ENCODE peak calls at places on chromosomes 11 and 22, in five cellular contexts. S is HEK293T, K is HepG2, G is GM12878, N is NT2/D1. H is an unnamed sample.

GRCh38 chr11:124788521-124788920 is 11.7 kb downstream of the MSANTD2 start:
- DNase-seq in S (no peak), K (no peak), G (no peak), N (no peak), H (no peak)

GRCh38 chr11:62358273-62358672 is 21.0 kb downstream of the ASRGL1 start:
- DNase-seq in S (no peak), K (no peak), G (no peak), N (no peak), H (no peak)

GRCh38 chr22:44409211-44409648 is 88.8 kb downstream of the RTL6 start:
- DNase-seq in S (no peak), K (no peak), G (no peak), N (no peak), H (no peak)

GRCh38 chr22:41910050-41910598 is 4.8 kb downstream of the SHISA8 start:
- DNase-seq in S (no peak), K (no peak), G (no peak), N (no peak), H (peak)

GRCh38 chr11:6233984-6234313 is 487 bp downstream of the FHIP1B start:
- DNase-seq in S (no peak), K (no peak), G (no peak), N (no peak), H (no peak)

GRCh38 chr11:73322986-73323306 is 14.9 kb downstream of the ARHGEF17 start:
- DNase-seq in S (no peak), K (no peak), G (no peak), N (no peak), H (no peak)

GRCh38 chr22:20777420-20778177 is 3.7 kb downstream of the SERPIND1 start:
- DNase-seq in S (no peak), K (peak), G (no peak), N (no peak), H (no peak)

GRCh38 chr11:15667127-15667725 is 552.5 kb downstream of the INSC start:
- DNase-seq in S (no peak), K (no peak), G (no peak), N (no peak), H (no peak)

GRCh38 chr22:28604961-28605360 is 74.7 kb downstream of the TTC28 start:
- DNase-seq in S (no peak), K (no peak), G (no peak), N (no peak), H (no peak)

GRCh38 chr11:44658451-44658850 is 68.3 kb upstream of the TSPAN18 start:
- DNase-seq in S (peak), K (no peak), G (no peak), N (no peak), H (no peak)

GRCh38 chr11:78564037-78564888 is 10.4 kb downstream of the NARS2 start:
- DNase-seq in S (peak), K (peak), G (peak), N (peak), H (no peak)

GRCh38 chr22:21936151-21936778 is 16.4 kb downstream of the PPM1F start:
- DNase-seq in S (no peak), K (no peak), G (no peak), N (no peak), H (no peak)

GRCh38 chr22:17119481-17120202 is 1.5 kb downstream of the TMEM121B start:
- DNase-seq in S (peak), K (no peak), G (no peak), N (no peak), H (peak)

GRCh38 chr11:127859941-127860354 is 727.4 kb downstream of the ETS1 start:
- DNase-seq in S (no peak), K (no peak), G (no peak), N (no peak), H (no peak)

GRCh38 chr11:90252053-90252452 is 29.2 kb upstream of the CHORDC1 start:
- DNase-seq in S (no peak), K (no peak), G (no peak), N (no peak), H (no peak)

DNA sequence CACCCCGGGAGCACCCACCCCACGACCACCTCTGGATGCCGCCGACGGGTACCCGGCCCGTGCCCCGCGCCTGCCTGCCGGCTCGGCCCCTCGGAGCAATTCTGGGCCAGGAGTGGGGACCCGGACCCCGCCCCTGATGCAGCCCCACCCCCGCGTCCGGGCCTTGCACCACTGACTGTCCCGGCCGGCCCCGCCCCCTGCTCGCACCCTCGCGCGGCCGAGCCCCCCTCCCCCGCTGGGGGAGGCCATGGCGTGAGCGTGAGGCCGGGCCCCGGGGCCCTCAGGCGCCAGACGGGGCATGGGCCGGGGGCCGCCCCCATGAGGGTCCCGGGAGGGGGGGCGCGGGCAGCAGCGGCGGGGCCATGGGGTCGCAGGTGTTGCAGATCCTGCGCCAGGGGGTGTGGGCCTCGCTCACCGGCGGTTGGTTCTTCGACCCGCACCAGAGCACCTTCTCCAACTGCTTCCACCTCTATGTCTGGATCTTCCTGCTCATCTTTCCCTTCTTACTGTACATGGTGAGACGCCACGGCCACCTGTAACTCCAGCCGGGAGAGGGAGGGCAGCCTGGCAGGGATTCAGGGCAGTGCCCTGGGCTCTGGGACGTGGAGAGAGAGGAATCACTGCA is 486 bp downstream of the PCNX3 start:
- DNase-seq in S (peak), K (peak), G (no peak), N (no peak), H (no peak)
- TF ChIP-seq SUZ12 in S (no peak), K (no peak), G (no peak), N (no peak), H (no peak)

DNA sequence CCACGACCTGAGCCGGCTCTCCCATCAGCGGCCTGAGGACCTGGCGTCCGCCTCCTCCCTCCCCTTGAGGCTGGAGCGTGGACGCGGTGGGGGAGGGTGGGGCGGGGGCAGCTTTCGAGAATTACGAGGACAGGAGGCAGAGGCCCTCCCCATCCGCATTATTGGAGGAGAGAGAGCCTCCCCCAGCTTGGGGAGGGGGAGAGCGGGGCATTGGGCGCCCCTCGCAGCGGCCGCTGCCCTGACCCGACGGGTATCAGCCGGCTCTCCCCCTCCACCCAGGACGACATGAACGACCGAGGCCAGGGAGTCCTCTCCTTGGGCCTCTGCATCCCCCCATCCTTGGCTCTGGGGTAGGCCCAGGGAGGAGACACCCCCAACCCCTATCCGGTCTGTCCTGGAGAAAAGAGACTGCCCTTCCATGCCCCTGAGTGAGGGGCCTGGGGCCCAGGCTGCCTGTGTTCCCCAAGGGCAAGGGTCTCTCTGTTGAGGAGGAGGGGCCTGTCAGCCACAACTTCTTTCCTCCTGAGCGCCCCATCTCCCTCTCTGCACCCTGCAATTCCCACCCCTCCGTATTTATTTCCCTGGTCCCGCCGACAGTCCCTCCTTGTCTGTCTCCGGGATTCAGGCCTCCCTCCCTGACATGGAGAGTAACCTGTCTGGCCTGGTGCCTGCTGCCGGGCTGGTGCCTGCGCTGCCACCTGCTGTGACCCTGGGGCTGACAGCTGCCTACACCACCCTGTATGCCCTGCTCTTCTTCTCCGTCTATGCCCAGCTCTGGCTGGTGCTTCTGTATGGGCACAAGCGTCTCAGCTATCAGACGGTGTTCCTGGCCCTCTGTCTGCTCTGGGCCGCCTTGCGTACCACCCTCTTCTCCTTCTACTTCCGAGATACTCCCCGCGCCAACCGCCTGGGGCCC is 495 bp downstream of the GPR137 start:
- DNase-seq in S (no peak), K (no peak), G (no peak), N (no peak), H (no peak)
- TF ChIP-seq SUZ12 in S (no peak), K (no peak), G (no peak), N (no peak), H (no peak)

DNA sequence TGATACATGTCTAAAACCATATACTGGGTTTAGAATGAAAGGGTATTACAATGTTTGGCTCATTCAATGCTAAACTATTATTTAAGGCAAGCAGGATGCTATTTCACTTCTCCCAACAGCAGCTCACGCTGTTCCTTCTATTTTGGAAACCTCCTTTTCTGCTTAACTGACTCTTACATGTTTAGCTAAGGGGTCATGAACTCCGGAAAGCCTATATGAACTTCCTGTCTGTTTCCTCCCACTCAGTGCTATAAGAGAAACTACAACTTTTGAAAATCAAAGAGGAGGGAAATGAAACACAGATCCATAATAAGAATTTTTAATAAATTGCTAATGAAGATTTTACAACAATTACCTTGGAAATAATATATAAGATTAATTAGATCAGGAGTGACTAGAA is 30.9 kb downstream of the SLC36A4 start:
- DNase-seq in S (no peak), K (no peak), G (no peak), N (no peak), H (no peak)
- TF ChIP-seq SUZ12 in S (no peak), K (no peak), G (no peak), N (no peak), H (no peak)

DNA sequence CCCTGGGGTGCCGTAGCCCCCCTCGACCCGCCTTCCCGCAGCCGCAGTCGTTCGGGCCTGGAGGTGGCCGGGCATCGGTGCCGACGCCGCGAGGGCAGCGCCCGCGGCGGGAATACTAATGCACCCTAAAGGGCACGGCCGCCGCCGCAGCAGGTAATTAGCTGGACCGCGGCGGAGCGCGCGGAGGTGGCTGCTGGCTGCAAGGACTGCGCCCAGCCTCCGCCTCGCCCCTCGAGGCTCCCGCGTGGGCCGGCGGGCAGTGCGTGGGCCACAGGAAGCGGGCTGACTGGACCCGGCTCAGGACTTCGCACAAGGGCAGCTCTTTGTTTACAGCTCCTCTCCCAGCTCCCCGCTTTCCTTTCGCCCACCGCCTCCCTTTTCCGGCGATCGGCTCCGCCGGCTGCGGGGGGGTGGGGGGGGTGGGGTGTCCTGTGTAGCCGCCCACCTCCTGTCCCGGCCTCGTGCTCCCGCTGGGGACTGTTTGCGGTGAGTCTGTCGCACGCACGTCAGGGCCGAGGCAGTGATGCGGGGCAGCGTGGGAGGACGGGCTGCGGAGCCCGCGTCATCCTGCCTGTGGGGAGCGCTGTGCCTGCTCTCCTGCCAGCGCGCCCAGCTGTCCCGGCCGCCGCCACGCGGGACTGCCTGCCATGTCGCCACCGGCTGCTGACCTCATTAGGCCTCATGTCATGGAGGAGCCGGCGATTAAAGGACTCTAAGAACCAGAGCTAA is 53.2 kb downstream of the GRIK4 start:
- DNase-seq in S (peak), K (no peak), G (peak), N (no peak), H (no peak)
- TF ChIP-seq SUZ12 in S (no peak), K (no peak), G (no peak), N (no peak), H (no peak)

GRCh38 chr11:118536726-118537125 is 5.7 kb downstream of the TMEM25 start:
- DNase-seq in S (no peak), K (peak), G (no peak), N (no peak), H (no peak)
- TF ChIP-seq SUZ12 in S (no peak), K (no peak), G (no peak), N (no peak), H (no peak)

DNA sequence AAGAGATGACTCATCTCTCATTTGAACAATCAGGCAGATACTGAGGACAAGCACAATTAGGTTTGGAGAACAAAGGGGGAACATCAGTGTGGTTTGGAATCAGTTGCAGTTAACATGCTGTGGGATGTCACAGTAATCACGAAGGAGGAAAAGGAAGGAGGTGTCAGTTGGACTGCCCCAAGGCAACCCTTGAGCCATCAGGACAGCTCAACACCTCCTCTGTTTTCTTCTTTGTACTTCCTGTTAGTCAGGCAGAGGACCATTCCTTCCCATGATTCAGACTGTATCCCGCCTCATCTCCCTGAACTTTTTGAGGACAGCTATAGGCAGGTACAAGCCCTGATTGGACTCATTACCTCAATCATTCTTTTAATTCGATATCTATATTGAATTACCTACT is 473.6 kb upstream of the ISX start:
- DNase-seq in S (no peak), K (no peak), G (no peak), N (no peak), H (no peak)
- TF ChIP-seq SUZ12 in S (no peak), K (no peak), G (no peak), N (no peak), H (no peak)

DNA sequence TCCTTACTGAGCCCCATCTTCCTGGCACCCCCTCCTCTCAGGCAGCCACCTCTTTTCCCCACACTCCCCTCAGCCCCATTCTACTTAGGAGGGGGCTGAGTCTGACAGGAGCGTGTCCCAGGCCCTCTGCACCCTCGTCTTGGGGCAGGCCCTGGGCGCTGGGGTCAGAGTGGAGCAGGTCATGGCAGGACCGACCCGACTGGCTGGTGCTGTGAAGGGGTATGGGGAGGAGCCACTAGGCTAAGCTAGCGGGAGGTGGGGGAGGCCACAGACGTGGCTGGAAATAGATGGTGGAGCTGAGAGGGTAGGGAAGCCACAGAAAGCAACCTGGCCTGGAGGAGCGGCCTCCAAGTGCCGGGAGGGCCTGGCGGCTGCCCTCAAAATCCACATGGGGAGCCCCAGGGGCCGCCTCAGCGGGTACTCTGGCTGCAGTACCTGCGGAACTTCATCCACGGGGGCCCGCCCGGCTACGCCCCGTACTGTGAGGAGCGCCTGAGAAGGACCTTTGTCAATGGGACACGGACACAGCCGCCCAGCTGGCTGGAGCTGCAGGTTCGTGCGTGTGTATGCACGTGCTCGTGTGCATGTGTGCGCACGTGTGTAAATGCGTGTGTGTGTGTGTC is 61.7 kb downstream of the MYO7A start:
- DNase-seq in S (no peak), K (no peak), G (no peak), N (no peak), H (no peak)
- TF ChIP-seq SUZ12 in S (no peak), K (no peak), G (no peak), N (no peak), H (no peak)

DNA sequence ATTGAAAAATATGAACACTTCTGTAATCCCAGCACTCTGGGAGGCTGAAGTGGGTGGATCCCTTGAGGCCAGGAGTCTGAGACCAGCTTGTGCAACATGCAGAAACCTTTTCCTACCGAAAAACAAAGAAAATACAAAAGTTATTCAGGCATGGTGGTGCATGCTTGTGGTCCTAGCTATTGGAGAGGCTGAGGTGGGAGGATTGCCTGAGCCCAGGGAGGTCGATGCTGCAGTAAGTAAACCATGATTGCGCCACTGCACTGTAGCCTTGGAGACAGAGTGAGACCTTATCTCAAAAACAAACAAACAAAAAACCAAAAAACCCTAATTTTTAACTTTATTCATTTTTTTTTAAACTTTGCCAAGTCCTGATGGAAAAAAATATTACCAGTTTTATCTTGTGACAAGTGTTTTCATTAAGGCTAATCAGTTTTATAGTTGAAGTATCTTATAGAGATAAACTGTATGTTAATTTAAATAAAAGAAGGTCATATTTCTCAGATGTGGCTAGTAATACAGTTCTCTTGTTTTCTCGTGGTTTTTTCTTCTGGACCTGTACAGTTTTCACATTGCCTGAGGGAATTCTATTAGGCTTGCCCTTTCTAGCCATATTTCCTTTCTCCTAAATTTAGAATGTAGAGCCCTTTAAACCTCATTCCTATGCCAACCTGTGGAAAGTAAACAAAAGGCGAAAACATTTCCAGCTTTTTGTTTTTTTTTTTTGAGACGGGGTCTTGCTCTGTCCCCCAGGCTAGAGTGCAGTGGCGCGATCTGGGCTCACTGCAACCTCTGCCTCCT is 9.4 kb downstream of the HIPK3 start:
- DNase-seq in S (no peak), K (peak), G (no peak), N (no peak), H (no peak)
- TF ChIP-seq SUZ12 in S (no peak), K (no peak), G (no peak), N (no peak), H (no peak)

DNA sequence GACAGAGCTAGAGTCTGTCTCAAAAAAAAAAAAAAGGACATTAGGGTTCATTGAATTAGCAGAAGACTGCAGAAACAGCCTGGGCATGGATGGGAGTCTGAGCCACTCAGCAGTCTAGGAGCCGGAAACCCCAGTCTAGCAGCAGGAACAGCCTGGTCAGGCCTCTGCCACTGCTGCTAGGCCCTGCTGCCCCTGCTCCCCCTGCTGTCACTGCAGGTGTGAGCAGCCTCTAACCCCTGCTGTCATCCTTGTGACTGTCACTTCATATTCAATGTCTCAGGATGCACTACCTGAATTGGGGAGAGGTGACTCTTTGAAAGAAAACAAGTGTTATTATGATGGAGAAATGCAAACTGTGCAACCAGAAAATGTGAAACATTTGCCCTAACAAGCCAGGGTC is 7.0 kb upstream of the DDX17 start:
- DNase-seq in S (peak), K (peak), G (no peak), N (no peak), H (no peak)
- TF ChIP-seq SUZ12 in S (no peak), K (no peak), G (no peak), N (no peak), H (no peak)

H was measured in H1.